ENCODE peak calls at places on chromosomes 2 and 18, in six cellular contexts. C is IMR-90; G is fibroblast of gingiva; I is NB4; V is posterior cingulate gyrus; W is stimulated activated CD4-positive, alpha-beta T cell treated with anti-CD3 and anti-CD28 coated beads, Interleukin-1b, Interleukin-23, amount 100 ng/mL, for 24 hours. U is an unnamed sample.

GRCh38 chr2:220489116-220489515 is 861.7 kb downstream of the SLC4A3 start:
- DNase-seq in C (peak), G (peak), I (no peak), V (no peak), W (no peak), U (no peak)

GRCh38 chr2:101063352-101063751 is 61.3 kb downstream of the RPL31 start:
- DNase-seq in C (no peak), G (peak), I (no peak), V (no peak), W (no peak), U (peak)

GRCh38 chr2:95207111-95207961 is at the start of gene ZNF892:
- DNase-seq in C (peak), G (peak), I (peak), V (peak), W (peak), U (peak)

GRCh38 chr18:24910217-24910616 is 441.7 kb downstream of the ZNF521 start:
- DNase-seq in C (peak), G (no peak), I (no peak), V (no peak), W (no peak), U (no peak)

GRCh38 chr2:64291181-64291580 is 147.0 kb upstream of the PELI1 start:
- DNase-seq in C (peak), G (peak), I (peak), V (no peak), W (no peak), U (peak)

GRCh38 chr2:150125188-150125587 is 362.3 kb downstream of the RND3 start:
- DNase-seq in C (no peak), G (peak), I (no peak), V (no peak), W (no peak), U (peak)

GRCh38 chr2:219681301-219682290 is 54.2 kb downstream of the SLC4A3 start:
- DNase-seq in C (peak), G (no peak), I (no peak), V (no peak), W (no peak), U (peak)

GRCh38 chr2:122132292-122132691 is 376.8 kb downstream of the TSN start:
- DNase-seq in C (no peak), G (no peak), I (no peak), V (no peak), W (no peak), U (no peak)

U was measured in mesenchymal stem cell.